ENCODE peak calls at places on chromosome 19, in five cellular contexts. One of them, this sample, is unnamed.

GRCh38 chr19:48501961-48502719 is 9.5 kb downstream of the LMTK3 start:
- DNase-seq in upper lobe of left lung: peak
- DNase-seq in spleen: peak
- DNase-seq in adrenal gland: peak
- DNase-seq in right lobe of liver: peak
- DNase-seq in this sample: peak

GRCh38 chr19:29687244-29687896 is 22.1 kb downstream of the PLEKHF1 start:
- DNase-seq in spleen: peak
- DNase-seq in upper lobe of left lung: no peak
- DNase-seq in adrenal gland: no peak
- DNase-seq in right lobe of liver: no peak
- DNase-seq in this sample: peak

GRCh38 chr19:3670258-3670795 is 29.9 kb downstream of the PIP5K1C start:
- DNase-seq in right lobe of liver: peak
- DNase-seq in spleen: no peak
- DNase-seq in adrenal gland: peak
- DNase-seq in upper lobe of left lung: peak
- DNase-seq in this sample: peak

GRCh38 chr19:42114412-42114811 is 17.8 kb downstream of the POU2F2 start:
- DNase-seq in right lobe of liver: no peak
- DNase-seq in spleen: peak
- DNase-seq in adrenal gland: no peak
- DNase-seq in upper lobe of left lung: no peak
- DNase-seq in this sample: no peak

GRCh38 chr19:48480151-48480475 is 10.9 kb downstream of the CYTH2 start:
- DNase-seq in spleen: peak
- DNase-seq in adrenal gland: peak
- DNase-seq in right lobe of liver: no peak
- DNase-seq in upper lobe of left lung: peak
- DNase-seq in this sample: peak

GRCh38 chr19:7792286-7792685 is 29.2 kb downstream of the CLEC4M start:
- DNase-seq in upper lobe of left lung: no peak
- DNase-seq in right lobe of liver: no peak
- DNase-seq in spleen: no peak
- DNase-seq in adrenal gland: no peak
- DNase-seq in this sample: no peak

GRCh38 chr19:6238256-6238642 is 41.5 kb downstream of the MLLT1 start:
- DNase-seq in adrenal gland: no peak
- DNase-seq in right lobe of liver: no peak
- DNase-seq in upper lobe of left lung: no peak
- DNase-seq in spleen: no peak
- DNase-seq in this sample: no peak

GRCh38 chr19:57633832-57634131 is 814 bp downstream of the ZNF211 start:
- DNase-seq in right lobe of liver: no peak
- DNase-seq in upper lobe of left lung: peak
- DNase-seq in adrenal gland: peak
- DNase-seq in spleen: peak
- DNase-seq in this sample: no peak

GRCh38 chr19:48390188-48391099 is 907 bp downstream of the KDELR1 start:
- DNase-seq in right lobe of liver: peak
- DNase-seq in adrenal gland: peak
- DNase-seq in spleen: peak
- DNase-seq in upper lobe of left lung: peak
- DNase-seq in this sample: peak

GRCh38 chr19:16445238-16446107 is 26.3 kb downstream of the EPS15L1 start:
- DNase-seq in adrenal gland: no peak
- DNase-seq in spleen: peak
- DNase-seq in right lobe of liver: no peak
- DNase-seq in upper lobe of left lung: no peak
- DNase-seq in this sample: no peak

GRCh38 chr19:51726049-51726448 is 2.3 kb upstream of the HAS1 start:
- DNase-seq in right lobe of liver: no peak
- DNase-seq in spleen: no peak
- DNase-seq in adrenal gland: peak
- DNase-seq in upper lobe of left lung: peak
- DNase-seq in this sample: no peak

GRCh38 chr19:19552811-19553210 is 14.7 kb downstream of the CILP2 start:
- DNase-seq in spleen: no peak
- DNase-seq in adrenal gland: no peak
- DNase-seq in right lobe of liver: no peak
- DNase-seq in upper lobe of left lung: peak
- DNase-seq in this sample: no peak

GRCh38 chr19:48560095-48560530 is 8.1 kb downstream of the SULT2B1 start:
- DNase-seq in upper lobe of left lung: no peak
- DNase-seq in adrenal gland: no peak
- DNase-seq in right lobe of liver: no peak
- DNase-seq in spleen: no peak
- DNase-seq in this sample: no peak

GRCh38 chr19:15379996-15380647 is 535 bp upstream of the AKAP8 start:
- DNase-seq in spleen: no peak
- DNase-seq in upper lobe of left lung: no peak
- DNase-seq in adrenal gland: peak
- DNase-seq in right lobe of liver: peak
- DNase-seq in this sample: peak

GRCh38 chr19:40933025-40933424 is 51.0 kb upstream of the CYP2A7 start:
- DNase-seq in right lobe of liver: no peak
- DNase-seq in upper lobe of left lung: no peak
- DNase-seq in spleen: no peak
- DNase-seq in adrenal gland: no peak
- DNase-seq in this sample: no peak

GRCh38 chr19:16018801-16019551 is 57.3 kb upstream of the TPM4 start:
- DNase-seq in upper lobe of left lung: peak
- DNase-seq in right lobe of liver: peak
- DNase-seq in adrenal gland: no peak
- DNase-seq in spleen: no peak
- DNase-seq in this sample: no peak

GRCh38 chr19:7391218-7391670 is 42.5 kb downstream of the ARHGEF18 start:
- DNase-seq in adrenal gland: no peak
- DNase-seq in upper lobe of left lung: no peak
- DNase-seq in right lobe of liver: no peak
- DNase-seq in spleen: no peak
- DNase-seq in this sample: no peak

GRCh38 chr19:6424190-6424938 is at the start of gene KHSRP:
- DNase-seq in spleen: no peak
- DNase-seq in adrenal gland: no peak
- DNase-seq in right lobe of liver: peak
- DNase-seq in upper lobe of left lung: peak
- DNase-seq in this sample: peak

GRCh38 chr19:54162241-54162805 is 2.8 kb upstream of the LENG1 start:
- DNase-seq in right lobe of liver: peak
- DNase-seq in upper lobe of left lung: peak
- DNase-seq in spleen: peak
- DNase-seq in adrenal gland: peak
- DNase-seq in this sample: peak

GRCh38 chr19:55635334-55635717 is 5.5 kb upstream of the ZNF580 start:
- DNase-seq in upper lobe of left lung: no peak
- DNase-seq in right lobe of liver: no peak
- DNase-seq in adrenal gland: no peak
- DNase-seq in spleen: no peak
- DNase-seq in this sample: no peak

GRCh38 chr19:29294343-29294811 is 81.4 kb upstream of the UQCRFS1 start:
- DNase-seq in upper lobe of left lung: no peak
- DNase-seq in spleen: no peak
- DNase-seq in right lobe of liver: no peak
- DNase-seq in adrenal gland: no peak
- DNase-seq in this sample: no peak

GRCh38 chr19:49125025-49125731 is 5.8 kb downstream of the PPFIA3 start:
- DNase-seq in spleen: no peak
- DNase-seq in right lobe of liver: no peak
- DNase-seq in upper lobe of left lung: no peak
- DNase-seq in adrenal gland: no peak
- DNase-seq in this sample: no peak

GRCh38 chr19:23867895-23868294 is 46.8 kb upstream of the ZNF726 start:
- DNase-seq in upper lobe of left lung: no peak
- DNase-seq in spleen: no peak
- DNase-seq in right lobe of liver: no peak
- DNase-seq in adrenal gland: no peak
- DNase-seq in this sample: no peak

GRCh38 chr19:3459322-3459881 is 20.9 kb downstream of the SMIM24 start:
- DNase-seq in adrenal gland: peak
- DNase-seq in upper lobe of left lung: peak
- DNase-seq in right lobe of liver: peak
- DNase-seq in spleen: no peak
- DNase-seq in this sample: peak

GRCh38 chr19:54248016-54248601 is 5.5 kb upstream of the LILRA6 start:
- DNase-seq in upper lobe of left lung: no peak
- DNase-seq in spleen: peak
- DNase-seq in adrenal gland: peak
- DNase-seq in right lobe of liver: peak
- DNase-seq in this sample: no peak

GRCh38 chr19:16575861-16576689 is 3.9 kb upstream of the SLC35E1 start:
- DNase-seq in spleen: no peak
- DNase-seq in right lobe of liver: peak
- DNase-seq in upper lobe of left lung: peak
- DNase-seq in adrenal gland: no peak
- DNase-seq in this sample: no peak

DNA sequence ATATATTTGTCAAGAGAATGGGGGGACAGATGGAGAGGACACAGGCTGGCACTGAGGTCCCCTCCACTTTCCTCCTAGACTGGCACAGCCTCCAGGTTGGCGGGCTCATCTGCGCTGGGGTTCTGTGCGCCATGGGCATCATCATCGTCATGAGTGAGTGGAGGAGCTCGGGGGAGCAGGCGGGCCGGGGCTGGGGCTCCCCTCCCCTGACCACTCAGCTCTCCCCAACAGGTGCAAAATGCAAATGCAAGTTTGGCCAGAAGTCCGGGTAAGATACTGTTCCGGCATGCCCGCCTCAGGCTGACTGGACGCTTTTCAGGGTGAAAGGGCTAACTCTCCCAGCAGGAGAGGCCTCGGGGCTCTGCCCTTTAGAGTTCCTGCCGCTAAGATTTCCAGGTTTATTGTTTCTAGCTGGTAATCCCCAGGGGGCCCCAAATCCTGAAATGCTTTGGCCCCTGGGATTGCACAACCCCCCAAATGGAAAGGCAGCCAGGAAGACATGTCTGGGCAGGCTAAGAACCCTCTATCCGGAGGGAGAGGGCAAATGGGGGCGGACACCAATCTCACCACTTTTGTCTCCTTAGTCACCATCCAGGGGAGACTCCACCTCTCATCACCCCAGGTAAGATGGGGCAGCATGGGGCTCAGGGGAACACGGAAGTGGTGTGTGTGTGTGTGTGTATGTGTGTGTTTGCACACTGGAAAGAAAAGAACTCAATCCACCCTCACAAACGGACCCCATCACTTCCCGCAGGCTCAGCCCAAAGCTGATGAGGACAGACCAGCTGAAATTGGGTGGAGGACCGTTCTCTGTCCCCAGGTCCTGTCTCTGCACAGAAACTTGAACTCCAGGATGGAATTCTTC is 7.3 kb downstream of the FXYD3 start:
- DNase-seq in spleen: no peak
- DNase-seq in adrenal gland: no peak
- DNase-seq in upper lobe of left lung: peak
- DNase-seq in right lobe of liver: no peak
- DNase-seq in this sample: no peak
- H3K27ac ChIP-seq in spleen: no peak
- H3K27ac ChIP-seq in adrenal gland: no peak
- H3K27ac ChIP-seq in upper lobe of left lung: peak
- H3K27ac ChIP-seq in right lobe of liver: no peak
- H3K27ac ChIP-seq in this sample: peak

DNA sequence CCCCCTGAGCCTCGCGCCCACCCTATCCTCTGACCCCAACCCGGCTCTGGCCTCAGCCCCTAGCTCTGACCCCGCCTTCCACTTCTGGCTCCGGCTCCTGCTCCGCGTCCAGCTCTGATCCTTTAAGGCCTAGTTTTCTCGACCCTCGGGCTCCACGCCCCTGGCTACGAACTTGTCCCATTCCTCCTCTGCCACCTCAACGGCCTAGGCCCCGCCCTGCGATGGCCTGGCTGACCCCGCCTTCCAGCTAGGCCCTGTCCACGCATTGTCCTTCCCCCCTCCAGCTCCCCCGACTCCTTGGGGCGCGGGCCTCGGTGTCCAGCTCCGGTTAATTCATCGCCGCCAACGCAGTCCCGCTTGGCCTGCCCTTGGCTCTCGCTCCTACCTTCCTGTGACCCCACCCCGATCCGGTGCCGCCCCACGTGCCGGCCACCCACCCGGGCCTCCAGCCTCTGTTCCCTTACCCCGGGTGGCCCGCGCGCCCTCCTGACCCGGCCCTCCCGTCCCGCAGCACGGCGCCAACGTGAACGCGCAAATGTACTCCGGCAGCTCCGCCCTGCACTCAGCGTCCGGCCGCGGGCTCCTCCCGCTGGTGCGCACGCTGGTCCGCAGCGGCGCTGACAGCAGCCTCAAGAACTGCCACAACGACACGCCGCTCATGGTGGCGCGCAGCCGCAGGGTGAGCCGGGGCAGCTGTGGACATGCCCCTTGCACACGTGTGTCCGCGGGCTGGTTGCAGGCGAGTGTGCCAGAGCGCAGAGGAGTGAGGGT is 9.4 kb downstream of the BCL3 start:
- DNase-seq in right lobe of liver: peak
- DNase-seq in upper lobe of left lung: peak
- DNase-seq in adrenal gland: peak
- DNase-seq in spleen: peak
- DNase-seq in this sample: peak
- TF ChIP-seq POLR2A in right lobe of liver: no peak
- TF ChIP-seq POLR2A in upper lobe of left lung: peak
- TF ChIP-seq POLR2A in adrenal gland: no peak
- TF ChIP-seq POLR2A in spleen: no peak
- TF ChIP-seq POLR2A in this sample: peak

GRCh38 chr19:46546194-46546896 is 50.7 kb upstream of the PNMA8B start:
- DNase-seq in upper lobe of left lung: no peak
- DNase-seq in spleen: peak
- DNase-seq in right lobe of liver: peak
- DNase-seq in adrenal gland: peak
- DNase-seq in this sample: no peak
- H3K27ac ChIP-seq in upper lobe of left lung: no peak
- H3K27ac ChIP-seq in spleen: no peak
- H3K27ac ChIP-seq in right lobe of liver: peak
- H3K27ac ChIP-seq in adrenal gland: no peak
- H3K27ac ChIP-seq in this sample: no peak

GRCh38 chr19:12952488-12953455 is 4.3 kb downstream of the GADD45GIP1 start:
- DNase-seq in spleen: no peak
- DNase-seq in adrenal gland: peak
- DNase-seq in upper lobe of left lung: no peak
- DNase-seq in right lobe of liver: no peak
- DNase-seq in this sample: no peak
- TF ChIP-seq POLR2A in spleen: no peak
- TF ChIP-seq POLR2A in adrenal gland: no peak
- TF ChIP-seq POLR2A in upper lobe of left lung: no peak
- TF ChIP-seq POLR2A in right lobe of liver: no peak
- TF ChIP-seq POLR2A in this sample: no peak

DNA sequence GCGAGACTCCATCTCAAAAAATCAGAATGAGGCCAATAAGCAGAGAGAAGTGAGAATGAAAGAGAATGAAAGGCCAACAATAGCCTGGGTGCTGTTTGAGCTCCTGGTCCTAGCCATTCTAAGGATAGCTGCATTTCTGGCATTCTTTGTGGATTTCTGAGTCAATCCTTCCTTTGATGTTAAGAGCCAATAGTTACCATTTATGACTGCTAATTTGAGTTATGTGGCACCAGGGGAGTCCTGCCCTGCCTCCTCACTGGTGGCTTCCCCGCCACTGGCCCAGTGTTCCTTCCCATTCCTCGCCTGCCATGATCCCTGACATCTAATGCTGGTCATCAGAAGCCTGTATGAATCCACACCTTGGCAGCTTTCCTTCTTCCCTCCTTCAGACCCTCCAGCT is 991.2 kb downstream of the UQCRFS1 start:
- DNase-seq in upper lobe of left lung: no peak
- DNase-seq in adrenal gland: no peak
- DNase-seq in spleen: no peak
- DNase-seq in right lobe of liver: no peak
- DNase-seq in this sample: no peak
- H3K27ac ChIP-seq in upper lobe of left lung: no peak
- H3K27ac ChIP-seq in adrenal gland: no peak
- H3K27ac ChIP-seq in spleen: no peak
- H3K27ac ChIP-seq in right lobe of liver: no peak
- H3K27ac ChIP-seq in this sample: no peak

GRCh38 chr19:33595783-33596182 is 26.0 kb upstream of the CHST8 start:
- DNase-seq in upper lobe of left lung: no peak
- DNase-seq in adrenal gland: no peak
- DNase-seq in right lobe of liver: no peak
- DNase-seq in spleen: no peak
- DNase-seq in this sample: no peak
- TF ChIP-seq POLR2A in upper lobe of left lung: no peak
- TF ChIP-seq POLR2A in adrenal gland: no peak
- TF ChIP-seq POLR2A in right lobe of liver: no peak
- TF ChIP-seq POLR2A in spleen: no peak
- TF ChIP-seq POLR2A in this sample: no peak

This sample was measured in uterus.